ENCODE peak calls at places on chromosomes 7 and 10, in six cellular contexts. One of them, this sample, is unnamed.

GRCh38 chr7:16822029-16822428 is 17.2 kb upstream of the AGR2 start:
- DNase-seq in activated CD4-positive, alpha-beta T cell treated with anti-CD3 and anti-CD28 coated beads for 4 hours: no peak
- DNase-seq in left ventricle myocardium superior: no peak
- DNase-seq in stimulated activated CD8-positive, alpha-beta memory T cell treated with anti-CD3 and anti-CD28 coated beads, Interleukin-12 subunit alpha, Interleukin-12 subunit beta, amount 100 ng/mL, for 4 hours: no peak
- DNase-seq in fibroblast of the aortic adventitia: no peak
- DNase-seq in occipital lobe: no peak
- DNase-seq in this sample: no peak

GRCh38 chr7:132435016-132435990 is 141.0 kb downstream of the PLXNA4 start:
- DNase-seq in activated CD4-positive, alpha-beta T cell treated with anti-CD3 and anti-CD28 coated beads for 4 hours: no peak
- DNase-seq in left ventricle myocardium superior: no peak
- DNase-seq in stimulated activated CD8-positive, alpha-beta memory T cell treated with anti-CD3 and anti-CD28 coated beads, Interleukin-12 subunit alpha, Interleukin-12 subunit beta, amount 100 ng/mL, for 4 hours: no peak
- DNase-seq in fibroblast of the aortic adventitia: no peak
- DNase-seq in occipital lobe: no peak
- DNase-seq in this sample: no peak

GRCh38 chr10:72316748-72317435 is 37.8 kb downstream of the DNAJB12 start:
- DNase-seq in activated CD4-positive, alpha-beta T cell treated with anti-CD3 and anti-CD28 coated beads for 4 hours: no peak
- DNase-seq in left ventricle myocardium superior: peak; percentile 82
- DNase-seq in stimulated activated CD8-positive, alpha-beta memory T cell treated with anti-CD3 and anti-CD28 coated beads, Interleukin-12 subunit alpha, Interleukin-12 subunit beta, amount 100 ng/mL, for 4 hours: no peak
- DNase-seq in fibroblast of the aortic adventitia: no peak
- DNase-seq in occipital lobe: no peak
- DNase-seq in this sample: no peak

GRCh38 chr7:100369105-100369504 is 4.2 kb upstream of the PILRA start:
- DNase-seq in activated CD4-positive, alpha-beta T cell treated with anti-CD3 and anti-CD28 coated beads for 4 hours: no peak
- DNase-seq in left ventricle myocardium superior: peak; percentile 71
- DNase-seq in stimulated activated CD8-positive, alpha-beta memory T cell treated with anti-CD3 and anti-CD28 coated beads, Interleukin-12 subunit alpha, Interleukin-12 subunit beta, amount 100 ng/mL, for 4 hours: peak; percentile 29
- DNase-seq in fibroblast of the aortic adventitia: no peak
- DNase-seq in occipital lobe: no peak
- DNase-seq in this sample: no peak

GRCh38 chr7:116557901-116558300 is 33.1 kb downstream of the CAV1 start:
- DNase-seq in activated CD4-positive, alpha-beta T cell treated with anti-CD3 and anti-CD28 coated beads for 4 hours: no peak
- DNase-seq in left ventricle myocardium superior: no peak
- DNase-seq in stimulated activated CD8-positive, alpha-beta memory T cell treated with anti-CD3 and anti-CD28 coated beads, Interleukin-12 subunit alpha, Interleukin-12 subunit beta, amount 100 ng/mL, for 4 hours: no peak
- DNase-seq in fibroblast of the aortic adventitia: no peak
- DNase-seq in occipital lobe: no peak
- DNase-seq in this sample: no peak

GRCh38 chr7:98396768-98397167 is 4.1 kb downstream of the BAIAP2L1 start:
- DNase-seq in activated CD4-positive, alpha-beta T cell treated with anti-CD3 and anti-CD28 coated beads for 4 hours: no peak
- DNase-seq in left ventricle myocardium superior: no peak
- DNase-seq in stimulated activated CD8-positive, alpha-beta memory T cell treated with anti-CD3 and anti-CD28 coated beads, Interleukin-12 subunit alpha, Interleukin-12 subunit beta, amount 100 ng/mL, for 4 hours: no peak
- DNase-seq in fibroblast of the aortic adventitia: no peak
- DNase-seq in occipital lobe: no peak
- DNase-seq in this sample: no peak

GRCh38 chr7:47392241-47392759 is 189.6 kb downstream of the TNS3 start:
- DNase-seq in activated CD4-positive, alpha-beta T cell treated with anti-CD3 and anti-CD28 coated beads for 4 hours: no peak
- DNase-seq in left ventricle myocardium superior: peak; percentile 85
- DNase-seq in stimulated activated CD8-positive, alpha-beta memory T cell treated with anti-CD3 and anti-CD28 coated beads, Interleukin-12 subunit alpha, Interleukin-12 subunit beta, amount 100 ng/mL, for 4 hours: no peak
- DNase-seq in fibroblast of the aortic adventitia: peak; percentile 96
- DNase-seq in occipital lobe: no peak
- DNase-seq in this sample: no peak

GRCh38 chr10:113999520-113999919 is 44.1 kb upstream of the ADRB1 start:
- DNase-seq in activated CD4-positive, alpha-beta T cell treated with anti-CD3 and anti-CD28 coated beads for 4 hours: no peak
- DNase-seq in left ventricle myocardium superior: no peak
- DNase-seq in stimulated activated CD8-positive, alpha-beta memory T cell treated with anti-CD3 and anti-CD28 coated beads, Interleukin-12 subunit alpha, Interleukin-12 subunit beta, amount 100 ng/mL, for 4 hours: no peak
- DNase-seq in fibroblast of the aortic adventitia: no peak
- DNase-seq in occipital lobe: no peak
- DNase-seq in this sample: no peak

GRCh38 chr7:816751-817671 is 15.3 kb upstream of the SUN1 start:
- DNase-seq in activated CD4-positive, alpha-beta T cell treated with anti-CD3 and anti-CD28 coated beads for 4 hours: peak; percentile 24
- DNase-seq in left ventricle myocardium superior: no peak
- DNase-seq in stimulated activated CD8-positive, alpha-beta memory T cell treated with anti-CD3 and anti-CD28 coated beads, Interleukin-12 subunit alpha, Interleukin-12 subunit beta, amount 100 ng/mL, for 4 hours: peak; percentile 16
- DNase-seq in fibroblast of the aortic adventitia: no peak
- DNase-seq in occipital lobe: no peak
- DNase-seq in this sample: peak; percentile 10

GRCh38 chr7:67407351-67407750 is 410.7 kb downstream of the TYW1 start:
- DNase-seq in activated CD4-positive, alpha-beta T cell treated with anti-CD3 and anti-CD28 coated beads for 4 hours: no peak
- DNase-seq in left ventricle myocardium superior: no peak
- DNase-seq in stimulated activated CD8-positive, alpha-beta memory T cell treated with anti-CD3 and anti-CD28 coated beads, Interleukin-12 subunit alpha, Interleukin-12 subunit beta, amount 100 ng/mL, for 4 hours: no peak
- DNase-seq in fibroblast of the aortic adventitia: no peak
- DNase-seq in occipital lobe: no peak
- DNase-seq in this sample: no peak

GRCh38 chr10:72480861-72481260 is 126.1 kb upstream of the DNAJB12 start:
- DNase-seq in activated CD4-positive, alpha-beta T cell treated with anti-CD3 and anti-CD28 coated beads for 4 hours: no peak
- DNase-seq in left ventricle myocardium superior: no peak
- DNase-seq in stimulated activated CD8-positive, alpha-beta memory T cell treated with anti-CD3 and anti-CD28 coated beads, Interleukin-12 subunit alpha, Interleukin-12 subunit beta, amount 100 ng/mL, for 4 hours: no peak
- DNase-seq in fibroblast of the aortic adventitia: no peak
- DNase-seq in occipital lobe: no peak
- DNase-seq in this sample: no peak

GRCh38 chr10:114507449-114507848 is 103.1 kb upstream of the AFAP1L2 start:
- DNase-seq in activated CD4-positive, alpha-beta T cell treated with anti-CD3 and anti-CD28 coated beads for 4 hours: no peak
- DNase-seq in left ventricle myocardium superior: peak; percentile 82
- DNase-seq in stimulated activated CD8-positive, alpha-beta memory T cell treated with anti-CD3 and anti-CD28 coated beads, Interleukin-12 subunit alpha, Interleukin-12 subunit beta, amount 100 ng/mL, for 4 hours: no peak
- DNase-seq in fibroblast of the aortic adventitia: no peak
- DNase-seq in occipital lobe: no peak
- DNase-seq in this sample: no peak

GRCh38 chr10:35735412-35735811 is 93.3 kb upstream of the FZD8 start:
- DNase-seq in activated CD4-positive, alpha-beta T cell treated with anti-CD3 and anti-CD28 coated beads for 4 hours: no peak
- DNase-seq in left ventricle myocardium superior: no peak
- DNase-seq in stimulated activated CD8-positive, alpha-beta memory T cell treated with anti-CD3 and anti-CD28 coated beads, Interleukin-12 subunit alpha, Interleukin-12 subunit beta, amount 100 ng/mL, for 4 hours: no peak
- DNase-seq in fibroblast of the aortic adventitia: peak; percentile 77
- DNase-seq in occipital lobe: no peak
- DNase-seq in this sample: no peak

GRCh38 chr7:81140775-81141174 is 221.9 kb upstream of the SEMA3C start:
- DNase-seq in activated CD4-positive, alpha-beta T cell treated with anti-CD3 and anti-CD28 coated beads for 4 hours: no peak
- DNase-seq in left ventricle myocardium superior: no peak
- DNase-seq in stimulated activated CD8-positive, alpha-beta memory T cell treated with anti-CD3 and anti-CD28 coated beads, Interleukin-12 subunit alpha, Interleukin-12 subunit beta, amount 100 ng/mL, for 4 hours: no peak
- DNase-seq in fibroblast of the aortic adventitia: no peak
- DNase-seq in occipital lobe: no peak
- DNase-seq in this sample: no peak

GRCh38 chr7:111841596-111842209 is 279.4 kb upstream of the IMMP2L start:
- DNase-seq in activated CD4-positive, alpha-beta T cell treated with anti-CD3 and anti-CD28 coated beads for 4 hours: no peak
- DNase-seq in left ventricle myocardium superior: no peak
- DNase-seq in stimulated activated CD8-positive, alpha-beta memory T cell treated with anti-CD3 and anti-CD28 coated beads, Interleukin-12 subunit alpha, Interleukin-12 subunit beta, amount 100 ng/mL, for 4 hours: no peak
- DNase-seq in fibroblast of the aortic adventitia: no peak
- DNase-seq in occipital lobe: no peak
- DNase-seq in this sample: no peak

GRCh38 chr10:44779511-44779910 is 131.6 kb upstream of the TMEM72 start:
- DNase-seq in activated CD4-positive, alpha-beta T cell treated with anti-CD3 and anti-CD28 coated beads for 4 hours: no peak
- DNase-seq in left ventricle myocardium superior: no peak
- DNase-seq in stimulated activated CD8-positive, alpha-beta memory T cell treated with anti-CD3 and anti-CD28 coated beads, Interleukin-12 subunit alpha, Interleukin-12 subunit beta, amount 100 ng/mL, for 4 hours: no peak
- DNase-seq in fibroblast of the aortic adventitia: no peak
- DNase-seq in occipital lobe: no peak
- DNase-seq in this sample: no peak

GRCh38 chr10:46550076-46550790 is 6.2 kb downstream of the GPRIN2 start:
- DNase-seq in activated CD4-positive, alpha-beta T cell treated with anti-CD3 and anti-CD28 coated beads for 4 hours: peak; percentile 1
- DNase-seq in left ventricle myocardium superior: peak; percentile 31
- DNase-seq in stimulated activated CD8-positive, alpha-beta memory T cell treated with anti-CD3 and anti-CD28 coated beads, Interleukin-12 subunit alpha, Interleukin-12 subunit beta, amount 100 ng/mL, for 4 hours: no peak
- DNase-seq in fibroblast of the aortic adventitia: no peak
- DNase-seq in occipital lobe: no peak
- DNase-seq in this sample: no peak

GRCh38 chr7:158416283-158416933 is 171.2 kb downstream of the PTPRN2 start:
- DNase-seq in activated CD4-positive, alpha-beta T cell treated with anti-CD3 and anti-CD28 coated beads for 4 hours: no peak
- DNase-seq in left ventricle myocardium superior: no peak
- DNase-seq in stimulated activated CD8-positive, alpha-beta memory T cell treated with anti-CD3 and anti-CD28 coated beads, Interleukin-12 subunit alpha, Interleukin-12 subunit beta, amount 100 ng/mL, for 4 hours: no peak
- DNase-seq in fibroblast of the aortic adventitia: no peak
- DNase-seq in occipital lobe: no peak
- DNase-seq in this sample: no peak

GRCh38 chr7:107850671-107851070 is 40.3 kb upstream of the DLD start:
- DNase-seq in activated CD4-positive, alpha-beta T cell treated with anti-CD3 and anti-CD28 coated beads for 4 hours: no peak
- DNase-seq in left ventricle myocardium superior: no peak
- DNase-seq in stimulated activated CD8-positive, alpha-beta memory T cell treated with anti-CD3 and anti-CD28 coated beads, Interleukin-12 subunit alpha, Interleukin-12 subunit beta, amount 100 ng/mL, for 4 hours: no peak
- DNase-seq in fibroblast of the aortic adventitia: peak; percentile 34
- DNase-seq in occipital lobe: no peak
- DNase-seq in this sample: no peak

GRCh38 chr10:89414879-89415821 is 782 bp downstream of the IFIT5 start:
- DNase-seq in activated CD4-positive, alpha-beta T cell treated with anti-CD3 and anti-CD28 coated beads for 4 hours: peak; percentile 39
- DNase-seq in left ventricle myocardium superior: peak; percentile 70
- DNase-seq in stimulated activated CD8-positive, alpha-beta memory T cell treated with anti-CD3 and anti-CD28 coated beads, Interleukin-12 subunit alpha, Interleukin-12 subunit beta, amount 100 ng/mL, for 4 hours: peak; percentile 10
- DNase-seq in fibroblast of the aortic adventitia: peak; percentile 43
- DNase-seq in occipital lobe: peak; percentile 65
- DNase-seq in this sample: peak; percentile 12

GRCh38 chr7:92953657-92954056 is 117.3 kb upstream of the CDK6 start:
- DNase-seq in activated CD4-positive, alpha-beta T cell treated with anti-CD3 and anti-CD28 coated beads for 4 hours: no peak
- DNase-seq in left ventricle myocardium superior: no peak
- DNase-seq in stimulated activated CD8-positive, alpha-beta memory T cell treated with anti-CD3 and anti-CD28 coated beads, Interleukin-12 subunit alpha, Interleukin-12 subunit beta, amount 100 ng/mL, for 4 hours: no peak
- DNase-seq in fibroblast of the aortic adventitia: no peak
- DNase-seq in occipital lobe: no peak
- DNase-seq in this sample: no peak